ENCODE peak calls at places on chromosomes 5 and 9, in six cellular contexts. N, D, J, W, Y and U are unnamed samples.

GRCh38 chr5:81908771-81909170 is 63.1 kb upstream of the ATG10 start:
- DNase-seq in J (no peak), Y (no peak), D (no peak), N (no peak), W (no peak), U (no peak)

GRCh38 chr5:11334404-11334803 is 569.8 kb downstream of the CTNND2 start:
- DNase-seq in Y (no peak), J (no peak), W (no peak), N (no peak), D (no peak), U (no peak)

GRCh38 chr9:15735083-15735974 is 182.5 kb downstream of the CCDC171 start:
- DNase-seq in J (no peak), W (peak; percentile 94), D (peak; percentile 90), N (no peak), Y (no peak), U (no peak)

GRCh38 chr5:1182633-1183423 is 18.6 kb upstream of the SLC6A19 start:
- DNase-seq in D (no peak), W (no peak), Y (no peak), J (no peak), N (no peak), U (no peak)

GRCh38 chr9:137136926-137137607 is 1.9 kb upstream of the GRIN1 start:
- DNase-seq in Y (no peak), W (no peak), D (no peak), N (no peak), J (no peak), U (no peak)

GRCh38 chr9:69580582-69580945 is 91.6 kb downstream of the APBA1 start:
- DNase-seq in N (no peak), D (no peak), Y (no peak), W (no peak), J (no peak), U (no peak)

GRCh38 chr5:168468836-168469235 is 17.4 kb upstream of the RARS1 start:
- DNase-seq in W (peak; percentile 93), D (peak; percentile 67), J (no peak), N (no peak), Y (no peak), U (no peak)

GRCh38 chr5:134223406-134224251 is 2.2 kb downstream of the PPP2CA start:
- DNase-seq in D (peak; percentile 54), J (no peak), Y (no peak), W (peak; percentile 52), N (no peak), U (no peak)

GRCh38 chr5:14614490-14614889 is 32.9 kb downstream of the OTULINL start:
- DNase-seq in D (no peak), W (no peak), J (no peak), Y (no peak), N (no peak), U (no peak)

GRCh38 chr5:14615365-14615764 is 33.8 kb downstream of the OTULINL start:
- DNase-seq in D (no peak), Y (no peak), W (no peak), N (no peak), J (no peak), U (no peak)

DNA sequence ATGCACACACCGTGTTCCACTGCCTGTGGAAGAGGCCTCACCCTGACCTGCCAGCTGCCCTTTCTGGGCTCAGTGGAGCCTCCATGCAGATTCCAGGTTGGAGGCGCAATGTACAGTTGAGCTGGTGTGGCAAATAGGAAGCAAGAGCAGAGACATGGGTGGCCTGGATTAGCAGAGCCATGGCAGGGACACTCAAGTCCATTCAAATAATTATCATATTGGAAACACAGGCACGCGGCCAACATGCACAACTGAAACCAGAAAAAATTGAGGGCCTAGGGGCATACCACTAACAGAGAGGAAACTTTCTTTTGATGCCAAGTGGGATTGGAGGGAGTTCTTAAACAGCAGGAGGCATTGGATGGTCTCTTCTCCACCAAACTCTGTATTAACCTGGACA is 35.8 kb downstream of the OTULINL start:
- DNase-seq in W (no peak), D (no peak), Y (no peak), J (no peak), N (no peak), U (no peak)
- H2BK15ac ChIP-seq in W (no peak overlapping the region), D (no peak overlapping the region), Y (no peak overlapping the region), J (no peak overlapping the region), N (no peak overlapping the region), U (no peak overlapping the region)

GRCh38 chr5:14581891-14582796 is 552 bp downstream of the OTULINL start:
- DNase-seq in W (no peak), J (peak; percentile 72), D (peak; percentile 53), N (peak; percentile 84), Y (no peak), U (no peak)
- H4K8ac ChIP-seq in W (no peak overlapping the region), J (no peak overlapping the region), D (no peak overlapping the region), N (no peak overlapping the region), Y (peak overlapping the region; percentile 83), U (no peak overlapping the region)

DNA sequence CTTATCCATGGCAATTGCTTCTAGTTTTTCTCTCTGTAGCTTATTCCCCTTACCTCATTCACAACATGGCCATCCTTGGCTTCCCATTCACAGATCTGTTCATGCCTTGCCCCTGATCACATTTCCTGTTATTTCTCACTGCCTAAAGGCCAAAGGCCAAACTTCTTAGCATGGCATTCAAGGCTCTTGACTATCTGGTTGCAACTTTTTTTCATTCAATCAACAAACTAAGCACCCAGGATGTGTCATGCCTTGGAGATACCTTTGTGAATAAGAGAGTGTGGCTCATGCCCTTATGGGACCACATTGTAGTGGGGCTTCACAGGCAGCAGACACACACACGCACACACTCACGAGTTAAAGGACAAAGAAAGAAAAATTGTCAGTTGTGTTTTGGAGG is 27.6 kb downstream of the FGF1 start:
- DNase-seq in W (no peak), Y (no peak), D (no peak), N (no peak), J (no peak), U (no peak)
- H2BK15ac ChIP-seq in W (no peak overlapping the region), Y (no peak overlapping the region), D (no peak overlapping the region), N (no peak overlapping the region), J (no peak overlapping the region), U (no peak overlapping the region)

DNA sequence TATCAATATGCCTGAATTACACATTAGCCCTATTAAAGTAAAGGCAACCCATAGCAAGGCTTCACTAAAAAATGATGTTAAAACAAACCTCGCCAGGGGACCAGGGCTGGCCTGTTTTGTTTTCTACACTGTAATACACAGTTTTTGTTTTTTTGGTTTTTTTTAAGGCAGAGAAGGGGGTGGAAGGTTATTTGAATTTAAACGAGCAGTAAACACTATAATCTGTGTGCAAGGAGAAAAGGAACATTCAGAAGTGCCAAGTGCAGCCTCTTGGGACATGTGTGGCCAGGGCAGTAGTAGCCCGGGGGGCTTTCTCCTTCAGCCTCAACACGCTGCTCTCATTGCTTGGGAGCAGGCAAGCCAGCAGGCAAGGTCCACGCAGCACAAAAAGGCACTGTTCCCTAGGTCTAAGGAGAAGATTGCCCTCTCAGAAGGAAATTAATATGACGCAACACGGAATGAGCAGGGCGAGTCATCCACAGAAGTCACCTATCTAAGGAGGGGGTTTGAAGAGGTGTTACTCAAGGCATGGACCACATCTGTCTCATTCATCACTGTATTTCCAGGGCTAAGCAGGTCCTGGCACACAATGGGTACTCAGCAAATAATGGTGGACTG is 16.2 kb downstream of the SIL1 start:
- DNase-seq in W (peak; percentile 66), J (no peak), Y (no peak), D (peak; percentile 72), N (no peak), U (no peak)
- H4K8ac ChIP-seq in W (no peak overlapping the region), J (no peak overlapping the region), Y (no peak overlapping the region), D (no peak overlapping the region), N (no peak overlapping the region), U (no peak overlapping the region)

GRCh38 chr5:31860726-31861432 is 221.9 kb downstream of the PDZD2 start:
- DNase-seq in D (no peak), J (no peak), N (no peak), Y (no peak), W (no peak), U (no peak)
- H2BK15ac ChIP-seq in D (no peak overlapping the region), J (no peak overlapping the region), N (no peak overlapping the region), Y (no peak overlapping the region), W (no peak overlapping the region), U (no peak overlapping the region)

GRCh38 chr5:149455889-149456409 is 76.9 kb upstream of the IL17B start:
- DNase-seq in N (no peak), Y (no peak), D (peak; percentile 89), J (no peak), W (peak; percentile 86), U (no peak)
- H4K8ac ChIP-seq in N (no peak overlapping the region), Y (peak overlapping the region; percentile 38), D (peak overlapping the region; percentile 67), J (no peak overlapping the region), W (peak overlapping the region; percentile 60), U (no peak overlapping the region)

GRCh38 chr9:79352322-79352721 is 219.4 kb upstream of the TLE4 start:
- DNase-seq in D (no peak), Y (no peak), J (no peak), W (no peak), N (peak; percentile 83), U (no peak)
- H2BK15ac ChIP-seq in D (no peak overlapping the region), Y (no peak overlapping the region), J (no peak overlapping the region), W (no peak overlapping the region), N (no peak overlapping the region), U (no peak overlapping the region)